ENCODE peak calls at places on chromosomes 16 and 17, in six cellular contexts. Z, N, L, X, B and Y are unnamed samples.

GRCh38 chr16:55142405-55142804 is 181.6 kb upstream of the IRX6 start:
- DNase-seq in Z (no peak), N (no peak), L (no peak), X (no peak), B (no peak), Y (no peak)

GRCh38 chr17:19302791-19303233 is 59.7 kb downstream of the B9D1 start:
- DNase-seq in Z (peak; percentile 54), N (no peak), L (no peak), X (no peak), B (no peak), Y (no peak)

GRCh38 chr16:68539704-68540370 is 746 bp downstream of the ZFP90 start:
- DNase-seq in Z (no peak), N (no peak), L (peak; percentile 43), X (no peak), B (no peak), Y (peak; percentile 11)

GRCh38 chr17:78694805-78695531 is 87.1 kb downstream of the CYTH1 start:
- DNase-seq in Z (no peak), N (no peak), L (no peak), X (no peak), B (no peak), Y (no peak)

GRCh38 chr17:61862105-61862574 is 1.2 kb downstream of the BRIP1 start:
- DNase-seq in Z (no peak), N (peak; percentile 42), L (peak; percentile 53), X (no peak), B (no peak), Y (peak; percentile 41)

GRCh38 chr16:27969574-27969973 is 93.9 kb downstream of the GSG1L start:
- DNase-seq in Z (no peak), N (peak; percentile 21), L (peak; percentile 64), X (no peak), B (no peak), Y (peak; percentile 38)

GRCh38 chr16:46711106-46711769 is 21.8 kb downstream of the ORC6 start:
- DNase-seq in Z (peak; percentile 65), N (no peak), L (no peak), X (no peak), B (no peak), Y (no peak)

GRCh38 chr17:81322271-81323082 is 27.4 kb upstream of the SLC38A10 start:
- DNase-seq in Z (no peak), N (no peak), L (peak; percentile 27), X (peak; percentile 67), B (no peak), Y (no peak)

GRCh38 chr16:23573822-23574221 is 16.3 kb downstream of the UBFD1 start:
- DNase-seq in Z (no peak), N (no peak), L (no peak), X (no peak), B (no peak), Y (no peak)

GRCh38 chr17:43468746-43469544 is 14.8 kb upstream of the DHX8 start:
- DNase-seq in Z (no peak), N (peak; percentile 92), L (peak; percentile 94), X (peak; percentile 7), B (no peak), Y (peak; percentile 90)

GRCh38 chr16:1428511-1428910 is 2.4 kb upstream of the PERCC1 start:
- DNase-seq in Z (no peak), N (no peak), L (peak; percentile 19), X (no peak), B (no peak), Y (peak; percentile 27)

GRCh38 chr16:24516900-24517669 is 22.3 kb upstream of the RBBP6 start:
- DNase-seq in Z (peak; percentile 81), N (peak; percentile 85), L (peak; percentile 93), X (peak; percentile 90), B (peak; percentile 87), Y (peak; percentile 94)

GRCh38 chr16:2529061-2529931 is 1.9 kb downstream of the CEMP1 start:
- DNase-seq in Z (peak; percentile 53), N (peak; percentile 12), L (no peak), X (peak; percentile 37), B (no peak), Y (no peak)

GRCh38 chr17:74153821-74154430 is 49.6 kb upstream of the RPL38 start:
- DNase-seq in Z (no peak), N (no peak), L (no peak), X (no peak), B (no peak), Y (no peak)

GRCh38 chr16:85136213-85136704 is 24.0 kb upstream of the CIBAR2 start:
- DNase-seq in Z (peak; percentile 79), N (no peak), L (peak; percentile 27), X (no peak), B (no peak), Y (peak; percentile 49)

GRCh38 chr16:29310852-29311314 is 95.6 kb downstream of the NPIPB11 start:
- DNase-seq in Z (peak; percentile 69), N (no peak), L (no peak), X (no peak), B (peak; percentile 44), Y (no peak)

GRCh38 chr16:84839054-84839453 is 19.3 kb downstream of the CRISPLD2 start:
- DNase-seq in Z (no peak), N (peak; percentile 80), L (peak; percentile 73), X (no peak), B (no peak), Y (peak; percentile 85)

GRCh38 chr16:2086812-2087425 is 39.1 kb downstream of the TSC2 start:
- DNase-seq in Z (no peak), N (no peak), L (no peak), X (no peak), B (no peak), Y (no peak)

GRCh38 chr16:24975428-24975889 is 39.7 kb downstream of the ARHGAP17 start:
- DNase-seq in Z (no peak), N (peak; percentile 66), L (peak; percentile 79), X (peak; percentile 25), B (no peak), Y (peak; percentile 70)

GRCh38 chr16:10172848-10173655 is 9.2 kb downstream of the GRIN2A start:
- DNase-seq in Z (no peak), N (no peak), L (peak; percentile 11), X (no peak), B (no peak), Y (no peak)

GRCh38 chr16:57510016-57510871 is 24.0 kb upstream of the DOK4 start:
- DNase-seq in Z (no peak), N (no peak), L (no peak), X (no peak), B (no peak), Y (no peak)

GRCh38 chr16:87407511-87408112 is 15.5 kb downstream of the MAP1LC3B start:
- DNase-seq in Z (no peak), N (no peak), L (peak; percentile 62), X (no peak), B (peak; percentile 75), Y (no peak)

GRCh38 chr17:57940217-57940616 is 15.0 kb downstream of the CUEDC1 start:
- DNase-seq in Z (no peak), N (no peak), L (no peak), X (no peak), B (no peak), Y (no peak)

GRCh38 chr17:5000237-5000639 is 2.5 kb downstream of the KIF1C start:
- DNase-seq in Z (peak; percentile 88), N (no peak), L (no peak), X (no peak), B (peak; percentile 81), Y (no peak)
- H3K4me3 ChIP-seq in Z (no peak overlapping the region), N (no peak overlapping the region), L (no peak overlapping the region), X (no peak overlapping the region), B (peak overlapping the region; percentile 11), Y (no peak overlapping the region)

DNA sequence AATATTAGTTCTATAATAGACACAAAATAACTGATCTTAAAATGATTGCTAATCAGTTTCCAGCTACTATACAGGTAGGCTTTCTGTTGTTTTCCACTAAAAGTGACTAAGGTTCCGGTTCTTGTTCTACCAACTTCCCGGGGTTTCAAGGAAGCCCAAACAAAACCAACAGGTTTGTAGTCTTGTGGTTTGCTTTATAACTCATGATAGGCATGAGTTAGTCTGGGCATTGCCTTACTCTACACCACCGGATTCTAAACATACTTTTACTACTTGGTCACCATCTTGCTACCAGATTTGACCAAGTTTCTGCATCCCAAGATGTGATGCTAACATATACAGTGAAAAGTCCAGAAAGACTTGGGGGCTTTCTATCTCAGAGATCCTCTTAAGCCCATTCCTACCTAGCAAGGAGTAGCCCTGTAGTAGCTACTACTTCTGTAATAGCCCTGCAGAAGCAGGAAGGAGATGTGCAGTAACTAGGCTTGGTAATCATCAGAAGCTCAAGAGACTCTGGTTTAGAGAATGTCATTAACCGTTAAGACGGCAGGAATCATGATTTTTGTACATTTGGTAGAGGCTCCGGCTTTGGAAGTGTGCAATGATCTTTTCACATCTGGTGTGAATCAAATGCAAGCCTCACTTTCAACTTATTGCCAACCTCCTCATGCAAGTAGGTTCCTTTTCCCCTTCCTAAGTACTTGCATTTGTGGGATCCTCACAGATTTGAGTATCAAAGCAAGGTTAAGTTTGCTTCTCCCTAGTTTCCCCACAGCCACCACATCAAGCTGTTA is 1.6 kb downstream of the FAM117A start:
- DNase-seq in Z (no peak), N (peak; percentile 12), L (no peak), X (no peak), B (no peak), Y (no peak)
- H3K4me3 ChIP-seq in Z (no peak overlapping the region), N (no peak overlapping the region), L (no peak overlapping the region), X (peak overlapping the region; percentile 69), B (peak overlapping the region; percentile 99), Y (no peak overlapping the region)

GRCh38 chr17:44539664-44540063 is 17.6 kb upstream of the FZD2 start:
- DNase-seq in Z (no peak), N (no peak), L (no peak), X (no peak), B (no peak), Y (no peak)

GRCh38 chr17:44541884-44542581 is 15.3 kb upstream of the FZD2 start:
- DNase-seq in Z (no peak), N (no peak), L (no peak), X (peak; percentile 42), B (no peak), Y (no peak)

GRCh38 chr17:44543213-44543904 is 13.9 kb upstream of the FZD2 start:
- DNase-seq in Z (no peak), N (peak; percentile 96), L (peak; percentile 80), X (peak; percentile 78), B (no peak), Y (peak; percentile 95)

GRCh38 chr17:44543905-44544523 is 13.3 kb upstream of the FZD2 start:
- DNase-seq in Z (no peak), N (no peak), L (no peak), X (no peak), B (no peak), Y (no peak)

GRCh38 chr17:44540246-44541084 is 16.8 kb upstream of the FZD2 start:
- DNase-seq in Z (no peak), N (no peak), L (no peak), X (no peak), B (no peak), Y (no peak)
- H3K4me3 ChIP-seq in Z (no peak overlapping the region), N (no peak overlapping the region), L (no peak overlapping the region), X (no peak overlapping the region), B (no peak overlapping the region), Y (no peak overlapping the region)

GRCh38 chr17:17029938-17030337 is 12.3 kb upstream of the MPRIP start:
- DNase-seq in Z (no peak), N (no peak), L (no peak), X (no peak), B (no peak), Y (no peak)

GRCh38 chr17:17027442-17028058 is 14.7 kb upstream of the MPRIP start:
- DNase-seq in Z (no peak), N (no peak), L (no peak), X (no peak), B (no peak), Y (no peak)

GRCh38 chr17:17026163-17026562 is 16.1 kb upstream of the MPRIP start:
- DNase-seq in Z (no peak), N (no peak), L (no peak), X (no peak), B (no peak), Y (no peak)

GRCh38 chr17:17028878-17029535 is 13.2 kb upstream of the MPRIP start:
- DNase-seq in Z (no peak), N (no peak), L (no peak), X (no peak), B (no peak), Y (no peak)

GRCh38 chr17:17028059-17028877 is 14.0 kb upstream of the MPRIP start:
- DNase-seq in Z (peak; percentile 70), N (peak; percentile 35), L (peak; percentile 90), X (no peak), B (no peak), Y (peak; percentile 59)
- H3K4me3 ChIP-seq in Z (no peak overlapping the region), N (no peak overlapping the region), L (no peak overlapping the region), X (no peak overlapping the region), B (no peak overlapping the region), Y (no peak overlapping the region)